ENCODE peak calls at places on chromosomes 12 and 14, in eight cellular contexts. One of them, this sample, is unnamed.

GRCh38 chr12:131783915-131784541 is 44.2 kb upstream of the MMP17 start:
- DNase-seq in RWPE1: peak; percentile 65
- DNase-seq in stomach: no peak
- DNase-seq in PC-3: peak; percentile 84
- DNase-seq in IMR-90: peak; percentile 86
- DNase-seq in WERI-Rb-1: no peak
- DNase-seq in psoas muscle: no peak
- DNase-seq in DND-41: no peak
- DNase-seq in this sample: no peak

GRCh38 chr14:31162910-31163649 is 44.5 kb downstream of the HECTD1 start:
- DNase-seq in WERI-Rb-1: no peak
- DNase-seq in DND-41: no peak
- DNase-seq in RWPE1: no peak
- DNase-seq in IMR-90: no peak
- DNase-seq in PC-3: no peak
- DNase-seq in psoas muscle: no peak
- DNase-seq in stomach: no peak
- DNase-seq in this sample: no peak

GRCh38 chr14:51224551-51224950 is 15.5 kb upstream of the TMX1 start:
- DNase-seq in PC-3: no peak
- DNase-seq in stomach: no peak
- DNase-seq in WERI-Rb-1: no peak
- DNase-seq in RWPE1: no peak
- DNase-seq in DND-41: no peak
- DNase-seq in psoas muscle: no peak
- DNase-seq in IMR-90: peak; percentile 19
- DNase-seq in this sample: no peak

GRCh38 chr12:53320352-53321195 is 836 bp downstream of the AAAS start:
- DNase-seq in RWPE1: no peak
- DNase-seq in PC-3: no peak
- DNase-seq in DND-41: no peak
- DNase-seq in stomach: no peak
- DNase-seq in psoas muscle: no peak
- DNase-seq in IMR-90: no peak
- DNase-seq in WERI-Rb-1: no peak
- DNase-seq in this sample: no peak

GRCh38 chr14:24268225-24268624 is 3.2 kb downstream of the RABGGTA start:
- DNase-seq in stomach: no peak
- DNase-seq in psoas muscle: no peak
- DNase-seq in RWPE1: no peak
- DNase-seq in WERI-Rb-1: no peak
- DNase-seq in DND-41: no peak
- DNase-seq in PC-3: no peak
- DNase-seq in IMR-90: no peak
- DNase-seq in this sample: no peak

GRCh38 chr14:87121716-87122115 is 871.3 kb downstream of the GALC start:
- DNase-seq in RWPE1: no peak
- DNase-seq in psoas muscle: no peak
- DNase-seq in IMR-90: no peak
- DNase-seq in PC-3: no peak
- DNase-seq in DND-41: no peak
- DNase-seq in stomach: no peak
- DNase-seq in WERI-Rb-1: no peak
- DNase-seq in this sample: no peak

GRCh38 chr12:23222801-23223200 is 597.8 kb downstream of the ETNK1 start:
- DNase-seq in RWPE1: no peak
- DNase-seq in stomach: no peak
- DNase-seq in IMR-90: no peak
- DNase-seq in WERI-Rb-1: no peak
- DNase-seq in DND-41: no peak
- DNase-seq in PC-3: no peak
- DNase-seq in psoas muscle: no peak
- DNase-seq in this sample: no peak

GRCh38 chr12:9132008-9132535 is 16.4 kb upstream of the A2M start:
- DNase-seq in psoas muscle: no peak
- DNase-seq in IMR-90: no peak
- DNase-seq in stomach: no peak
- DNase-seq in PC-3: no peak
- DNase-seq in RWPE1: no peak
- DNase-seq in DND-41: no peak
- DNase-seq in WERI-Rb-1: no peak
- DNase-seq in this sample: no peak

GRCh38 chr14:77582511-77582910 is 33.9 kb downstream of the SPTLC2 start:
- DNase-seq in stomach: no peak
- DNase-seq in PC-3: no peak
- DNase-seq in WERI-Rb-1: no peak
- DNase-seq in psoas muscle: no peak
- DNase-seq in IMR-90: peak; percentile 61
- DNase-seq in RWPE1: no peak
- DNase-seq in DND-41: no peak
- DNase-seq in this sample: no peak

GRCh38 chr12:68180792-68181744 is 21.5 kb upstream of the IFNG start:
- DNase-seq in WERI-Rb-1: peak; percentile 10
- DNase-seq in stomach: no peak
- DNase-seq in IMR-90: no peak
- DNase-seq in DND-41: peak; percentile 61
- DNase-seq in PC-3: no peak
- DNase-seq in RWPE1: no peak
- DNase-seq in psoas muscle: no peak
- DNase-seq in this sample: peak; percentile 56

GRCh38 chr12:102533483-102533882 is 53.1 kb upstream of the IGF1 start:
- DNase-seq in WERI-Rb-1: no peak
- DNase-seq in PC-3: no peak
- DNase-seq in DND-41: no peak
- DNase-seq in psoas muscle: no peak
- DNase-seq in RWPE1: no peak
- DNase-seq in stomach: no peak
- DNase-seq in IMR-90: no peak
- DNase-seq in this sample: no peak

GRCh38 chr12:40038619-40039018 is 67.3 kb downstream of the SLC2A13 start:
- DNase-seq in psoas muscle: no peak
- DNase-seq in PC-3: no peak
- DNase-seq in IMR-90: no peak
- DNase-seq in stomach: no peak
- DNase-seq in RWPE1: no peak
- DNase-seq in WERI-Rb-1: no peak
- DNase-seq in DND-41: no peak
- DNase-seq in this sample: no peak

GRCh38 chr12:62297321-62297720 is 37.1 kb downstream of the USP15 start:
- DNase-seq in DND-41: no peak
- DNase-seq in RWPE1: no peak
- DNase-seq in PC-3: no peak
- DNase-seq in WERI-Rb-1: no peak
- DNase-seq in psoas muscle: no peak
- DNase-seq in stomach: no peak
- DNase-seq in IMR-90: no peak
- DNase-seq in this sample: no peak

GRCh38 chr12:121577443-121578180 is 3.2 kb downstream of the KDM2B start:
- DNase-seq in WERI-Rb-1: no peak
- DNase-seq in PC-3: no peak
- DNase-seq in IMR-90: no peak
- DNase-seq in stomach: no peak
- DNase-seq in RWPE1: no peak
- DNase-seq in psoas muscle: no peak
- DNase-seq in DND-41: no peak
- DNase-seq in this sample: no peak

GRCh38 chr14:93078830-93079229 is 36.9 kb downstream of the ITPK1 start:
- DNase-seq in WERI-Rb-1: no peak
- DNase-seq in psoas muscle: no peak
- DNase-seq in IMR-90: peak; percentile 25
- DNase-seq in DND-41: no peak
- DNase-seq in PC-3: no peak
- DNase-seq in stomach: no peak
- DNase-seq in RWPE1: no peak
- DNase-seq in this sample: no peak

GRCh38 chr14:88851587-88851986 is 27.1 kb downstream of the TTC8 start:
- DNase-seq in psoas muscle: no peak
- DNase-seq in stomach: no peak
- DNase-seq in RWPE1: no peak
- DNase-seq in WERI-Rb-1: no peak
- DNase-seq in IMR-90: no peak
- DNase-seq in DND-41: no peak
- DNase-seq in PC-3: no peak
- DNase-seq in this sample: no peak

GRCh38 chr14:88849717-88850116 is 25.3 kb downstream of the TTC8 start:
- DNase-seq in PC-3: no peak
- DNase-seq in stomach: no peak
- DNase-seq in IMR-90: no peak
- DNase-seq in RWPE1: no peak
- DNase-seq in WERI-Rb-1: no peak
- DNase-seq in DND-41: no peak
- DNase-seq in psoas muscle: no peak
- DNase-seq in this sample: no peak

GRCh38 chr14:88853129-88853528 is 28.7 kb downstream of the TTC8 start:
- DNase-seq in stomach: no peak
- DNase-seq in psoas muscle: no peak
- DNase-seq in DND-41: no peak
- DNase-seq in WERI-Rb-1: no peak
- DNase-seq in PC-3: no peak
- DNase-seq in IMR-90: no peak
- DNase-seq in RWPE1: no peak
- DNase-seq in this sample: no peak

GRCh38 chr14:88848571-88848970 is 24.1 kb downstream of the TTC8 start:
- DNase-seq in PC-3: peak; percentile 52
- DNase-seq in WERI-Rb-1: no peak
- DNase-seq in IMR-90: peak; percentile 51
- DNase-seq in RWPE1: peak; percentile 34
- DNase-seq in DND-41: no peak
- DNase-seq in psoas muscle: no peak
- DNase-seq in stomach: no peak
- DNase-seq in this sample: no peak

GRCh38 chr14:88852632-88853031 is 28.2 kb downstream of the TTC8 start:
- DNase-seq in DND-41: no peak
- DNase-seq in RWPE1: no peak
- DNase-seq in stomach: no peak
- DNase-seq in PC-3: no peak
- DNase-seq in WERI-Rb-1: no peak
- DNase-seq in IMR-90: no peak
- DNase-seq in psoas muscle: no peak
- DNase-seq in this sample: no peak
- H3K27ac ChIP-seq in DND-41: no peak overlapping the region
- H3K27ac ChIP-seq in RWPE1: no peak overlapping the region
- H3K27ac ChIP-seq in stomach: no peak overlapping the region
- H3K27ac ChIP-seq in PC-3: no peak overlapping the region
- H3K27ac ChIP-seq in WERI-Rb-1: no peak overlapping the region
- H3K27ac ChIP-seq in IMR-90: no peak overlapping the region
- H3K27ac ChIP-seq in psoas muscle: no peak overlapping the region
- H3K27ac ChIP-seq in this sample: no peak overlapping the region

GRCh38 chr12:46555379-46555778 is 182.8 kb upstream of the SLC38A2 start:
- DNase-seq in stomach: no peak
- DNase-seq in DND-41: no peak
- DNase-seq in RWPE1: no peak
- DNase-seq in IMR-90: peak; percentile 94
- DNase-seq in PC-3: peak; percentile 59
- DNase-seq in WERI-Rb-1: no peak
- DNase-seq in psoas muscle: no peak
- DNase-seq in this sample: no peak

GRCh38 chr12:46556105-46556559 is 183.6 kb upstream of the SLC38A2 start:
- DNase-seq in IMR-90: peak; percentile 99
- DNase-seq in WERI-Rb-1: no peak
- DNase-seq in stomach: no peak
- DNase-seq in DND-41: no peak
- DNase-seq in PC-3: peak; percentile 93
- DNase-seq in RWPE1: no peak
- DNase-seq in psoas muscle: no peak
- DNase-seq in this sample: no peak

GRCh38 chr12:46553266-46553665 is 180.7 kb upstream of the SLC38A2 start:
- DNase-seq in psoas muscle: peak; percentile 34
- DNase-seq in DND-41: no peak
- DNase-seq in IMR-90: peak; percentile 84
- DNase-seq in WERI-Rb-1: no peak
- DNase-seq in stomach: no peak
- DNase-seq in PC-3: peak; percentile 86
- DNase-seq in RWPE1: no peak
- DNase-seq in this sample: no peak

GRCh38 chr12:46554461-46554860 is 181.9 kb upstream of the SLC38A2 start:
- DNase-seq in IMR-90: no peak
- DNase-seq in PC-3: no peak
- DNase-seq in DND-41: no peak
- DNase-seq in WERI-Rb-1: no peak
- DNase-seq in psoas muscle: no peak
- DNase-seq in stomach: no peak
- DNase-seq in RWPE1: no peak
- DNase-seq in this sample: no peak

GRCh38 chr12:46553911-46554310 is 181.3 kb upstream of the SLC38A2 start:
- DNase-seq in IMR-90: peak; percentile 76
- DNase-seq in WERI-Rb-1: no peak
- DNase-seq in PC-3: peak; percentile 27
- DNase-seq in RWPE1: no peak
- DNase-seq in DND-41: no peak
- DNase-seq in stomach: no peak
- DNase-seq in psoas muscle: no peak
- DNase-seq in this sample: no peak
- H3K27ac ChIP-seq in IMR-90: peak overlapping the region; percentile 57
- H3K27ac ChIP-seq in WERI-Rb-1: no peak overlapping the region
- H3K27ac ChIP-seq in PC-3: peak overlapping the region; percentile 96
- H3K27ac ChIP-seq in RWPE1: no peak overlapping the region
- H3K27ac ChIP-seq in DND-41: no peak overlapping the region
- H3K27ac ChIP-seq in stomach: no peak overlapping the region
- H3K27ac ChIP-seq in psoas muscle: peak overlapping the region; percentile 77
- H3K27ac ChIP-seq in this sample: no peak overlapping the region

GRCh38 chr14:103594265-103594664 is 31.5 kb downstream of the COA8 start:
- DNase-seq in psoas muscle: no peak
- DNase-seq in DND-41: no peak
- DNase-seq in stomach: no peak
- DNase-seq in IMR-90: peak; percentile 74
- DNase-seq in PC-3: peak; percentile 96
- DNase-seq in RWPE1: peak; percentile 65
- DNase-seq in WERI-Rb-1: no peak
- DNase-seq in this sample: no peak
- H3K27ac ChIP-seq in psoas muscle: no peak overlapping the region
- H3K27ac ChIP-seq in DND-41: no peak overlapping the region
- H3K27ac ChIP-seq in stomach: no peak overlapping the region
- H3K27ac ChIP-seq in IMR-90: peak overlapping the region; percentile 2
- H3K27ac ChIP-seq in PC-3: peak overlapping the region; percentile 97
- H3K27ac ChIP-seq in RWPE1: peak overlapping the region; percentile 73
- H3K27ac ChIP-seq in WERI-Rb-1: peak overlapping the region; percentile 11
- H3K27ac ChIP-seq in this sample: no peak overlapping the region

GRCh38 chr14:54771411-54772027 is 131.1 kb downstream of the GCH1 start:
- DNase-seq in WERI-Rb-1: no peak
- DNase-seq in DND-41: no peak
- DNase-seq in PC-3: no peak
- DNase-seq in IMR-90: no peak
- DNase-seq in psoas muscle: no peak
- DNase-seq in RWPE1: no peak
- DNase-seq in stomach: no peak
- DNase-seq in this sample: no peak
- H3K27ac ChIP-seq in WERI-Rb-1: no peak overlapping the region
- H3K27ac ChIP-seq in DND-41: no peak overlapping the region
- H3K27ac ChIP-seq in PC-3: peak overlapping the region; percentile 85
- H3K27ac ChIP-seq in IMR-90: peak overlapping the region; percentile 26
- H3K27ac ChIP-seq in psoas muscle: peak overlapping the region; percentile 88
- H3K27ac ChIP-seq in RWPE1: peak overlapping the region; percentile 12
- H3K27ac ChIP-seq in stomach: no peak overlapping the region
- H3K27ac ChIP-seq in this sample: no peak overlapping the region